ENCODE peak calls at places on chromosome 10, in four cellular contexts. M, O, E and Y are unnamed samples.

GRCh38 chr10:122495406-122496340 is 34.3 kb downstream of the HTRA1 start:
- ATAC-seq in M (no peak), O (peak), E (no peak), Y (no peak)

GRCh38 chr10:78937800-78938694 is 130.7 kb upstream of the ZMIZ1 start:
- ATAC-seq in M (no peak), O (no peak), E (no peak), Y (peak)

GRCh38 chr10:26213157-26213780 is 3.3 kb upstream of the GAD2 start:
- ATAC-seq in M (no peak), O (no peak), E (no peak), Y (no peak)

GRCh38 chr10:103584216-103585010 is 90.9 kb downstream of the NEURL1 start:
- ATAC-seq in M (no peak), O (peak), E (peak), Y (peak)

GRCh38 chr10:48442090-48442808 is 135.8 kb downstream of the MAPK8 start:
- ATAC-seq in M (no peak), O (no peak), E (no peak), Y (peak)

GRCh38 chr10:62109532-62110293 is 158.9 kb downstream of the RTKN2 start:
- ATAC-seq in M (no peak), O (no peak), E (no peak), Y (no peak)

GRCh38 chr10:58898854-58899573 is 277.4 kb upstream of the PHYHIPL start:
- ATAC-seq in M (no peak), O (no peak), E (no peak), Y (no peak)

GRCh38 chr10:34109952-34110702 is 705.0 kb downstream of the PARD3 start:
- ATAC-seq in M (no peak), O (no peak), E (no peak), Y (peak)

GRCh38 chr10:28807760-28808613 is 130.7 kb downstream of the BAMBI start:
- ATAC-seq in M (no peak), O (peak), E (no peak), Y (no peak)